ENCODE peak calls at places on chromosomes 16 and 17, in six cellular contexts. One of them, this sample, is unnamed.

GRCh38 chr17:81190591-81190990 is 24.6 kb upstream of the AATK start:
- DNase-seq in COLO829: no peak
- DNase-seq in A549: no peak
- DNase-seq in caudate nucleus: no peak
- DNase-seq in stimulated activated CD8-positive, alpha-beta memory T cell treated with anti-CD3 and anti-CD28 coated beads, Interleukin-15, amount 100 ng/mL, for 24 hours: no peak
- DNase-seq in ACHN: no peak
- DNase-seq in this sample: no peak

GRCh38 chr17:17305282-17305801 is 2.2 kb downstream of the NT5M start:
- DNase-seq in caudate nucleus: no peak
- DNase-seq in A549: no peak
- DNase-seq in stimulated activated CD8-positive, alpha-beta memory T cell treated with anti-CD3 and anti-CD28 coated beads, Interleukin-15, amount 100 ng/mL, for 24 hours: no peak
- DNase-seq in COLO829: peak
- DNase-seq in ACHN: no peak
- DNase-seq in this sample: no peak

GRCh38 chr16:12462690-12463646 is 340.7 kb downstream of the CPPED1 start:
- DNase-seq in A549: no peak
- DNase-seq in caudate nucleus: no peak
- DNase-seq in stimulated activated CD8-positive, alpha-beta memory T cell treated with anti-CD3 and anti-CD28 coated beads, Interleukin-15, amount 100 ng/mL, for 24 hours: no peak
- DNase-seq in COLO829: peak
- DNase-seq in ACHN: no peak
- DNase-seq in this sample: no peak

GRCh38 chr17:13784466-13784865 is 182.7 kb upstream of the HS3ST3A1 start:
- DNase-seq in stimulated activated CD8-positive, alpha-beta memory T cell treated with anti-CD3 and anti-CD28 coated beads, Interleukin-15, amount 100 ng/mL, for 24 hours: no peak
- DNase-seq in ACHN: no peak
- DNase-seq in A549: no peak
- DNase-seq in caudate nucleus: no peak
- DNase-seq in COLO829: no peak
- DNase-seq in this sample: no peak

GRCh38 chr16:83005653-83006160 is 378.9 kb downstream of the CDH13 start:
- DNase-seq in COLO829: no peak
- DNase-seq in stimulated activated CD8-positive, alpha-beta memory T cell treated with anti-CD3 and anti-CD28 coated beads, Interleukin-15, amount 100 ng/mL, for 24 hours: no peak
- DNase-seq in caudate nucleus: no peak
- DNase-seq in ACHN: no peak
- DNase-seq in A549: no peak
- DNase-seq in this sample: no peak

GRCh38 chr17:45341389-45342158 is 24.8 kb upstream of the MAP3K14 start:
- DNase-seq in ACHN: peak
- DNase-seq in COLO829: peak
- DNase-seq in A549: peak
- DNase-seq in stimulated activated CD8-positive, alpha-beta memory T cell treated with anti-CD3 and anti-CD28 coated beads, Interleukin-15, amount 100 ng/mL, for 24 hours: no peak
- DNase-seq in caudate nucleus: no peak
- DNase-seq in this sample: no peak

GRCh38 chr16:27189335-27189972 is 13.9 kb upstream of the KDM8 start:
- DNase-seq in ACHN: no peak
- DNase-seq in COLO829: no peak
- DNase-seq in caudate nucleus: no peak
- DNase-seq in stimulated activated CD8-positive, alpha-beta memory T cell treated with anti-CD3 and anti-CD28 coated beads, Interleukin-15, amount 100 ng/mL, for 24 hours: no peak
- DNase-seq in A549: no peak
- DNase-seq in this sample: no peak

GRCh38 chr16:85029413-85029794 is 1.8 kb downstream of the KIAA0513 start:
- DNase-seq in caudate nucleus: peak
- DNase-seq in stimulated activated CD8-positive, alpha-beta memory T cell treated with anti-CD3 and anti-CD28 coated beads, Interleukin-15, amount 100 ng/mL, for 24 hours: no peak
- DNase-seq in COLO829: peak
- DNase-seq in A549: no peak
- DNase-seq in ACHN: peak
- DNase-seq in this sample: no peak

GRCh38 chr17:50219939-50220465 is 18.6 kb upstream of the COL1A1 start:
- DNase-seq in ACHN: peak
- DNase-seq in A549: no peak
- DNase-seq in caudate nucleus: no peak
- DNase-seq in stimulated activated CD8-positive, alpha-beta memory T cell treated with anti-CD3 and anti-CD28 coated beads, Interleukin-15, amount 100 ng/mL, for 24 hours: no peak
- DNase-seq in COLO829: no peak
- DNase-seq in this sample: no peak

GRCh38 chr16:84502581-84502980 is 1.9 kb downstream of the MEAK7 start:
- DNase-seq in ACHN: no peak
- DNase-seq in caudate nucleus: no peak
- DNase-seq in A549: no peak
- DNase-seq in stimulated activated CD8-positive, alpha-beta memory T cell treated with anti-CD3 and anti-CD28 coated beads, Interleukin-15, amount 100 ng/mL, for 24 hours: no peak
- DNase-seq in COLO829: no peak
- DNase-seq in this sample: no peak

GRCh38 chr16:66402166-66402565 is 24.9 kb upstream of the BEAN1 start:
- DNase-seq in caudate nucleus: no peak
- DNase-seq in A549: no peak
- DNase-seq in stimulated activated CD8-positive, alpha-beta memory T cell treated with anti-CD3 and anti-CD28 coated beads, Interleukin-15, amount 100 ng/mL, for 24 hours: no peak
- DNase-seq in COLO829: no peak
- DNase-seq in ACHN: no peak
- DNase-seq in this sample: no peak

GRCh38 chr17:44607836-44608690 is 48.2 kb upstream of the MEIOC start:
- DNase-seq in ACHN: no peak
- DNase-seq in caudate nucleus: no peak
- DNase-seq in stimulated activated CD8-positive, alpha-beta memory T cell treated with anti-CD3 and anti-CD28 coated beads, Interleukin-15, amount 100 ng/mL, for 24 hours: no peak
- DNase-seq in A549: no peak
- DNase-seq in COLO829: no peak
- DNase-seq in this sample: peak

GRCh38 chr16:3056336-3057180 is 8.9 kb upstream of the IL32 start:
- DNase-seq in ACHN: no peak
- DNase-seq in A549: no peak
- DNase-seq in stimulated activated CD8-positive, alpha-beta memory T cell treated with anti-CD3 and anti-CD28 coated beads, Interleukin-15, amount 100 ng/mL, for 24 hours: no peak
- DNase-seq in caudate nucleus: no peak
- DNase-seq in COLO829: no peak
- DNase-seq in this sample: no peak

GRCh38 chr16:89861648-89862047 is 11.7 kb upstream of the TCF25 start:
- DNase-seq in ACHN: no peak
- DNase-seq in stimulated activated CD8-positive, alpha-beta memory T cell treated with anti-CD3 and anti-CD28 coated beads, Interleukin-15, amount 100 ng/mL, for 24 hours: no peak
- DNase-seq in A549: no peak
- DNase-seq in COLO829: no peak
- DNase-seq in caudate nucleus: no peak
- DNase-seq in this sample: no peak

GRCh38 chr17:5499790-5500189 is 13.4 kb downstream of the MIS12 start:
- DNase-seq in ACHN: no peak
- DNase-seq in COLO829: no peak
- DNase-seq in A549: no peak
- DNase-seq in caudate nucleus: peak
- DNase-seq in stimulated activated CD8-positive, alpha-beta memory T cell treated with anti-CD3 and anti-CD28 coated beads, Interleukin-15, amount 100 ng/mL, for 24 hours: no peak
- DNase-seq in this sample: peak

GRCh38 chr17:80769936-80770625 is 221.6 kb upstream of the CHMP6 start:
- DNase-seq in ACHN: no peak
- DNase-seq in COLO829: no peak
- DNase-seq in A549: no peak
- DNase-seq in caudate nucleus: no peak
- DNase-seq in stimulated activated CD8-positive, alpha-beta memory T cell treated with anti-CD3 and anti-CD28 coated beads, Interleukin-15, amount 100 ng/mL, for 24 hours: no peak
- DNase-seq in this sample: no peak

GRCh38 chr17:933168-934083 is 46.1 kb downstream of the NXN start:
- DNase-seq in stimulated activated CD8-positive, alpha-beta memory T cell treated with anti-CD3 and anti-CD28 coated beads, Interleukin-15, amount 100 ng/mL, for 24 hours: no peak
- DNase-seq in caudate nucleus: no peak
- DNase-seq in COLO829: peak
- DNase-seq in A549: peak
- DNase-seq in ACHN: peak
- DNase-seq in this sample: no peak

GRCh38 chr17:50192116-50192872 is 9.1 kb downstream of the COL1A1 start:
- DNase-seq in ACHN: no peak
- DNase-seq in A549: no peak
- DNase-seq in caudate nucleus: no peak
- DNase-seq in COLO829: no peak
- DNase-seq in stimulated activated CD8-positive, alpha-beta memory T cell treated with anti-CD3 and anti-CD28 coated beads, Interleukin-15, amount 100 ng/mL, for 24 hours: no peak
- DNase-seq in this sample: no peak